ENCODE peak calls at places on chromosomes 1 and 21, in six cellular contexts. S is IMR-90; J is putamen; G is AG09309; K is effector memory CD4-positive, alpha-beta T cell; E is kidney glomerular epithelial cell. T is an unnamed sample.

GRCh38 chr21:42343556-42343955 is 7.2 kb downstream of the TFF2 start:
- DNase-seq in S (no peak), J (no peak), G (no peak), K (no peak), E (no peak), T (no peak)

GRCh38 chr21:23921670-23922418 is 1685.4 kb downstream of the MRPL39 start:
- DNase-seq in S (no peak), J (no peak), G (no peak), K (no peak), E (no peak), T (no peak)

GRCh38 chr1:112359961-112360767 is 35.9 kb upstream of the CTTNBP2NL start:
- DNase-seq in S (peak; percentile 71), J (no peak), G (peak; percentile 67), K (no peak), E (peak; percentile 20), T (peak; percentile 81)

GRCh38 chr1:91596474-91596873 is 95.8 kb downstream of the CDC7 start:
- DNase-seq in S (peak; percentile 46), J (no peak), G (no peak), K (no peak), E (no peak), T (peak; percentile 78)

GRCh38 chr21:42061866-42062542 is 9.1 kb upstream of the UMODL1 start:
- DNase-seq in S (no peak), J (no peak), G (no peak), K (peak; percentile 71), E (no peak), T (peak; percentile 20)

GRCh38 chr1:4090556-4090955 is 190.5 kb upstream of the C1orf174 start:
- DNase-seq in S (no peak), J (no peak), G (no peak), K (no peak), E (no peak), T (no peak)

GRCh38 chr1:225409051-225409450 is 18.8 kb downstream of the LBR start:
- DNase-seq in S (no peak), J (no peak), G (no peak), K (no peak), E (no peak), T (no peak)

GRCh38 chr1:7425229-7425628 is 345.9 kb upstream of the VAMP3 start:
- DNase-seq in S (no peak), J (no peak), G (no peak), K (no peak), E (no peak), T (no peak)

GRCh38 chr1:167720965-167721616 is 691 bp upstream of the MPZL1 start:
- DNase-seq in S (peak; percentile 68), J (peak; percentile 58), G (peak; percentile 24), K (no peak), E (peak; percentile 32), T (peak; percentile 80)

GRCh38 chr21:16195476-16195875 is 465.7 kb downstream of the USP25 start:
- DNase-seq in S (peak; percentile 70), J (peak; percentile 16), G (no peak), K (no peak), E (no peak), T (peak; percentile 83)

GRCh38 chr1:63813829-63814277 is 40.0 kb downstream of the ROR1 start:
- DNase-seq in S (peak; percentile 70), J (peak; percentile 7), G (no peak), K (no peak), E (peak; percentile 64), T (peak; percentile 79)

GRCh38 chr1:247357781-247358211 is 26.1 kb upstream of the ZNF496 start:
- DNase-seq in S (peak; percentile 94), J (no peak), G (no peak), K (no peak), E (peak; percentile 96), T (peak; percentile 67)

GRCh38 chr1:58854576-58854975 is 70.7 kb upstream of the JUN start:
- DNase-seq in S (peak; percentile 33), J (no peak), G (no peak), K (no peak), E (no peak), T (no peak)

GRCh38 chr1:93000751-93001175 is 39.5 kb upstream of the DIPK1A start:
- DNase-seq in S (no peak), J (no peak), G (no peak), K (no peak), E (no peak), T (no peak)

GRCh38 chr1:2635271-2636010 is 2.6 kb upstream of the MMEL1 start:
- DNase-seq in S (no peak), J (no peak), G (no peak), K (no peak), E (no peak), T (no peak)

GRCh38 chr1:172609528-172609927 is 49.4 kb upstream of the FASLG start:
- DNase-seq in S (no peak), J (no peak), G (no peak), K (no peak), E (peak; percentile 22), T (peak; percentile 38)

T was measured in GM23248.